ENCODE peak calls at places on chromosome 16, in ten cellular contexts. V, T, R, S, O, B, I, Y, F and A are unnamed samples.

GRCh38 chr16:4474192-4474961 is at the start of gene NMRAL1:
- DNase-seq in V (peak), T (peak), R (peak), S (peak), O (peak), B (peak), I (peak), Y (peak), F (peak), A (peak)

GRCh38 chr16:65576139-65576538 is 454.3 kb upstream of the CDH11 start:
- DNase-seq in V (no peak), T (no peak), R (no peak), S (no peak), O (no peak), B (no peak), I (no peak), Y (no peak), F (no peak), A (no peak)

GRCh38 chr16:72908362-72908838 is 139.5 kb downstream of the ZFHX3 start:
- DNase-seq in V (no peak), T (no peak), R (no peak), S (peak), O (no peak), B (peak), I (no peak), Y (no peak), F (no peak), A (no peak)

GRCh38 chr16:27383511-27384243 is 18.3 kb upstream of the IL21R start:
- DNase-seq in V (no peak), T (no peak), R (peak), S (peak), O (no peak), B (peak), I (no peak), Y (no peak), F (no peak), A (no peak)

GRCh38 chr16:56481468-56482112 is 30.2 kb downstream of the OGFOD1 start:
- DNase-seq in V (no peak), T (peak), R (no peak), S (peak), O (peak), B (peak), I (no peak), Y (no peak), F (no peak), A (no peak)

GRCh38 chr16:56289412-56289811 is 98.1 kb downstream of the GNAO1 start:
- DNase-seq in V (no peak), T (no peak), R (no peak), S (no peak), O (no peak), B (no peak), I (no peak), Y (no peak), F (no peak), A (no peak)

GRCh38 chr16:47779201-47780016 is 318.3 kb downstream of the PHKB start:
- DNase-seq in V (peak), T (no peak), R (no peak), S (no peak), O (peak), B (no peak), I (no peak), Y (no peak), F (no peak), A (no peak)

GRCh38 chr16:84199861-84200260 is 8.9 kb downstream of the ADAD2 start:
- DNase-seq in V (no peak), T (no peak), R (peak), S (peak), O (no peak), B (peak), I (no peak), Y (no peak), F (no peak), A (no peak)

GRCh38 chr16:74607310-74607966 is 524 bp upstream of the GLG1 start:
- DNase-seq in V (no peak), T (no peak), R (no peak), S (no peak), O (no peak), B (no peak), I (no peak), Y (no peak), F (no peak), A (no peak)

GRCh38 chr16:1054660-1055556 is 17.6 kb upstream of the SSTR5 start:
- DNase-seq in V (peak), T (peak), R (peak), S (peak), O (peak), B (peak), I (peak), Y (peak), F (no peak), A (no peak)

GRCh38 chr16:56295739-56296527 is 104.6 kb downstream of the GNAO1 start:
- DNase-seq in V (no peak), T (no peak), R (no peak), S (no peak), O (no peak), B (no peak), I (no peak), Y (no peak), F (no peak), A (no peak)

GRCh38 chr16:86604436-86605220 is 26.3 kb downstream of the FOXL1 start:
- DNase-seq in V (peak), T (no peak), R (no peak), S (no peak), O (no peak), B (no peak), I (no peak), Y (no peak), F (no peak), A (no peak)

GRCh38 chr16:64132686-64133085 is 989.2 kb downstream of the CDH11 start:
- DNase-seq in V (no peak), T (no peak), R (no peak), S (no peak), O (no peak), B (no peak), I (no peak), Y (no peak), F (no peak), A (no peak)

GRCh38 chr16:12283596-12283995 is 307.1 kb downstream of the SNX29 start:
- DNase-seq in V (no peak), T (no peak), R (no peak), S (no peak), O (no peak), B (no peak), I (no peak), Y (no peak), F (no peak), A (no peak)

GRCh38 chr16:76910931-76911330 is 280.1 kb upstream of the MON1B start:
- DNase-seq in V (no peak), T (peak), R (no peak), S (no peak), O (peak), B (no peak), I (no peak), Y (no peak), F (no peak), A (peak)

GRCh38 chr16:3171855-3172593 is 16.0 kb upstream of the OR1F1 start:
- DNase-seq in V (no peak), T (no peak), R (peak), S (no peak), O (peak), B (no peak), I (no peak), Y (peak), F (no peak), A (no peak)

GRCh38 chr16:54059319-54059718 is 227.3 kb downstream of the IRX3 start:
- DNase-seq in V (no peak), T (no peak), R (no peak), S (no peak), O (no peak), B (no peak), I (no peak), Y (no peak), F (no peak), A (no peak)

GRCh38 chr16:11949527-11949926 is 7.7 kb upstream of the NPIPB2 start:
- DNase-seq in V (peak), T (peak), R (peak), S (no peak), O (peak), B (no peak), I (no peak), Y (peak), F (no peak), A (no peak)

GRCh38 chr16:23893976-23894375 is 58.2 kb downstream of the PRKCB start:
- DNase-seq in V (no peak), T (no peak), R (no peak), S (no peak), O (no peak), B (no peak), I (no peak), Y (no peak), F (no peak), A (no peak)

GRCh38 chr16:424623-425081 is 797 bp upstream of the RAB11FIP3 start:
- DNase-seq in V (no peak), T (peak), R (peak), S (no peak), O (no peak), B (peak), I (peak), Y (no peak), F (no peak), A (no peak)

GRCh38 chr16:2086136-2086742 is 38.5 kb downstream of the TSC2 start:
- DNase-seq in V (no peak), T (no peak), R (no peak), S (no peak), O (no peak), B (no peak), I (peak), Y (no peak), F (no peak), A (no peak)

GRCh38 chr16:57489229-57489628 is 2.9 kb upstream of the DOK4 start:
- DNase-seq in V (no peak), T (no peak), R (no peak), S (no peak), O (no peak), B (no peak), I (no peak), Y (no peak), F (no peak), A (no peak)

GRCh38 chr16:82034981-82035612 is at the start of gene HSD17B2:
- DNase-seq in V (no peak), T (peak), R (no peak), S (no peak), O (peak), B (no peak), I (peak), Y (no peak), F (no peak), A (no peak)

DNA sequence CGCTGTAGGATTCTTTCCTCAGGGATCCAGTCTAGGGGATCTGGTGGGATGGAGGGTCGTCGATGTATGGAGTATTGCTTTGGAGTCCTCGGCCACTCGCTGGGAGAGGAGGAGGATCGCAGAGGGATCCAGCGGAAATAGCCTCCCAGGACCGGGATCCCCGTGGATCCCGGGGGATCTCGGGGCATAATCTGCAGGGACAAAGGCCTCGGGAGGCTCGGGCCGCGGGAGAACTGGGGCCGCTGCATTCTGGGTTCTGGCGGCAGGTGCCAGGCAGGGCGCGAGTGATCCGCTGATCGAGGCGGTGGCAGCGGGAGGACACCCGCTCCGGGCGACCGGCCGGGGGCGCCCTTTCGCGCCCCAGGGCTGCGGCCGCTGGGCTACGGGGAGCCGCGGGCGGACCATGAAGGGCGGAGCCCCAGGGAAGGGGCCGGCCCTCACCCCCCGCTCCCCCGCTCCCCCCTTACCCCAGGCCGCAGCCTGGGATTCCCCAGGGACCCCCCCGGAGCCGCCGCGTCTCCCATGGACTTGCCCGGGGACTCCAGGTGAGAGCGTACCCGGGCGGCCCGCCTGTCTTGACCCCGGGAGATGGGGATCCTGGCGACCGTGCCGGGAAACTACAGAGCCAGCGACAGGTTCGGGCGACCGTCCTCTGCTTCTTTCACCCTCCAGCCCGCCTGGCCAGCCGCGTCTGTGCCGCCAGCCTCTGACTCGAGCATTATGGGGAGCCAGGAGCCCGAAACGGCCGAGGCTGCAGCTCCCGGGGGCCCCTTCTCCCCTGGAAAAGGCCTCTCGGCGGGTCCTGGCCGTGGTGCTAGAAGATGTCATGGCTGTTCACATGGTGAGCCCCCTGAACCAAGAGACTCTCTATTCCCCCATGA is 604 bp downstream of the PRR14 start:
- DNase-seq in V (peak), T (peak), R (peak), S (peak), O (peak), B (peak), I (peak), Y (peak), F (no peak), A (peak)
- TF ChIP-seq CTCF in V (peak), T (peak), R (peak), S (peak), O (peak), B (peak), I (peak), Y (peak), F (peak), A (peak)

DNA sequence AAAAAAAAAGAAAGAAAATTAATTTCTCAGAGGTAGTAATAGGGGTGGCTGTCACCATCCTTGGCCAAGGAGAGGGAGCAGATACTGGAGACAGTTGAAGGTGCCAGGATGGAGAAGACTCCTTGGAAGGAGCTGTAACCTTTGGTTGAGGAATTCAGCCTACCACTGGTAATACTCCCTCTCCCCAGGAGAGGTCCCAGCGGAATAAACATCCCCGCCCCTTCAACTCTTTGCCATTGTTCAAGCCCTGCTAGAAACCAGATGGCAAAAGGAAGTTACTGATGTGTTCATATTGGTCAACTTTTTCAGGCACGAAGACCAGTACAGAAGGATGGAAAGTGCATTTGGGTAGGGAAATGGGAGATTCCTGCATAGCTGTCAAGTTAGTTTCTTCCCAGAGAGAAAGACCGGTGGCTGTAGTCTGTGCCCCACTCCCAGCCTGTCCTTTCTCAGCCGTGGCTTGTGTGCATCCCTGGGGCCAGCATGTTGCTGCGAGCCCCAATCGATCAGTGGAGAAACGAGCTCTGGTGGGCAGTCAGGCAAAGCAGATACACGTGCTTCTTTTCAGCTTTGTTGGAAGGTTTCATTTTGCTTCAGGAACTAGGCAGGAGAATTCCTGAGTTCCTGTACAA is 612.1 kb downstream of the MAF start:
- DNase-seq in V (no peak), T (no peak), R (no peak), S (no peak), O (no peak), B (no peak), I (no peak), Y (peak), F (no peak), A (no peak)
- TF ChIP-seq CTCF in V (no peak), T (no peak), R (no peak), S (no peak), O (no peak), B (no peak), I (no peak), Y (peak), F (no peak), A (no peak)

GRCh38 chr16:68235105-68235881 is 634 bp downstream of the ESRP2 start:
- DNase-seq in V (no peak), T (no peak), R (peak), S (peak), O (no peak), B (peak), I (peak), Y (peak), F (no peak), A (no peak)
- TF ChIP-seq CTCF in V (no peak), T (no peak), R (no peak), S (no peak), O (no peak), B (no peak), I (no peak), Y (no peak), F (no peak), A (no peak)

DNA sequence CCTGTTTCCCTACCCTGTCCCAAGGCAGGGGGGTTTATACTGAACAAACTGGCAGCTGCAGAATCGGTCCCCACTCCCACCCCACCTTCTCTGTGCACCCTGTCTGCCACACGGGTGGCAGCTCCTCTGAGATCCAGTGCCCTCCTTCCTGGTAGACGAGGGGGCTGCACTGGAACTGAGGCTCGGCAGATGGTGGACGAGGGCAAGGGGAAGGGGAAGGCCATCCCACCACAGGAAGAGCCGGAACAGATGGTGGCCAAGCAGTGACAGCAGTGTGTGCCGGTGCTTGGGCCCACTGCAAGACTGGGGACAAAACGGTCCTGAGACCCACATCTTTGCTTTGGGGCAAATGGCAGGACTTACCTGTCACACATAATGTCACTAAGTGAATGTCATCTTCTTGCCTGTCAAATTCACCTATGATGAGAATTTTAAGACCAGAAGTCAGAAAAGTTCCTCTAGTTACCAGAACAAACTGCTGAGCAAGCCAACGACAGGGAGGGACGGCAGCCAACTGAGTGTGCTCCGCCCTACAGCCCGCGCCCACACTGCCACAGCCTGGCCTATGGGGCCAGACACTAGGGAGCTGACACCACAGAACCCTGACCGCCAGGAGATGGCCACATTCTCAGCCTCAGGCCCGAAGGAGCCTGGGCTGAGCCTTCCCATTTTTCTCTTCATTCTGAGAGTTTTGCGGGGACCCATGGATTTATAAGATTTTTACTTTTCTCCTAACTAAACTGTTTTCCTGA is 14.4 kb downstream of the NTAN1 start:
- DNase-seq in V (no peak), T (peak), R (peak), S (peak), O (peak), B (peak), I (peak), Y (peak), F (peak), A (peak)
- TF ChIP-seq CTCF in V (no peak), T (no peak), R (no peak), S (no peak), O (peak), B (no peak), I (no peak), Y (no peak), F (no peak), A (peak)

GRCh38 chr16:31323959-31324629 is 30.9 kb upstream of the ITGAX start:
- DNase-seq in V (no peak), T (no peak), R (no peak), S (no peak), O (no peak), B (no peak), I (no peak), Y (no peak), F (no peak), A (no peak)
- TF ChIP-seq CTCF in V (no peak), T (no peak), R (no peak), S (no peak), O (no peak), B (no peak), I (no peak), Y (no peak), F (no peak), A (no peak)

DNA sequence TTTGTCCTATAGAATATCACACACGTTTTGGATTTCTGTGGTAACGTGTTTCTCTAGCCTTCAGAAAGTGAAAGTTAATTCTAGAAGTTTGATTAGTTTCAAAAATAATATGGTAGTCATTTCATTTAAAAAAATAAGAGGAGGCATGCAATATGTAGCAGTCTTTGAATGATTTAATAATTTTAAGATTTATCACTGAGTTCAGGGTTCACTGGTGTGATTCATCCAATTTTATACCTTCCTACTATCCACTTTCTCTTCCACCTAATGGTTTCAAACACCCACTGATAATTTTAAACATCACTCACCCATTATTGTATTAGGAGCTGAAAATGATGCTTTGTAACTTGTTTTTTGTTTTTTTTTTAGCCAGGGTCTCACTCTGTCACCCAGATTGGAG is 42.3 kb downstream of the CMC2 start:
- DNase-seq in V (no peak), T (no peak), R (no peak), S (no peak), O (no peak), B (no peak), I (no peak), Y (no peak), F (no peak), A (no peak)
- TF ChIP-seq CTCF in V (no peak), T (no peak), R (no peak), S (no peak), O (no peak), B (no peak), I (no peak), Y (no peak), F (no peak), A (no peak)

GRCh38 chr16:88759245-88759975 is 25.6 kb downstream of the PIEZO1 start:
- DNase-seq in V (no peak), T (peak), R (peak), S (no peak), O (no peak), B (no peak), I (peak), Y (peak), F (no peak), A (no peak)
- TF ChIP-seq CTCF in V (no peak), T (no peak), R (no peak), S (no peak), O (no peak), B (no peak), I (peak), Y (no peak), F (no peak), A (no peak)

GRCh38 chr16:19980866-19981265 is 92.8 kb downstream of the GPR139 start:
- DNase-seq in V (no peak), T (no peak), R (no peak), S (no peak), O (peak), B (no peak), I (no peak), Y (peak), F (no peak), A (no peak)
- TF ChIP-seq CTCF in V (peak), T (peak), R (peak), S (no peak), O (peak), B (peak), I (no peak), Y (peak), F (no peak), A (peak)

DNA sequence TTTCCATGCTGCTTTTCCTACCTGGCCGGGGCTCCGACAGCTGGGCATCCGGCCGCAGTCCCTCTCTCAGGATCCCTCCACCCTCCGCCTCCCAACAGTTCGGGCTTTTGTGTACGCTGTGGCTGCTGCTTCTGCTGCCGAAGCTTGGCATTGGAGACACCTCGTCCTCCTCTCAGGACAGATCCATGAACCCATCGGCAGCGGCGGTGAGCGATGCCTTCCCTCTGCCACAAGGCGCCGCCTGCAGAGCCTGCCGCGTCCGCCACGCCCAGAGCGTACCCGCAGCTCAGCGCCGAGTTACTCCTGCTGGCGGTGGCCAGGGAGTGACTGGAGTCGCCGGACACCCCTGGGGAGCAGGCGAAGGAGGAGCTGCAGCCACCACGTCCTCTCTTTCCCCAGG is 2032.8 kb downstream of the TP53TG3F start:
- DNase-seq in V (no peak), T (no peak), R (no peak), S (no peak), O (no peak), B (no peak), I (no peak), Y (no peak), F (no peak), A (no peak)
- TF ChIP-seq CTCF in V (no peak), T (no peak), R (no peak), S (no peak), O (no peak), B (no peak), I (no peak), Y (no peak), F (no peak), A (no peak)